ENCODE peak calls at places on chromosomes 2 and 18, in ten cellular contexts. N, F, U, D, Y, W, Z, B, H and C are unnamed samples.

GRCh38 chr18:74546751-74547530 is 12.6 kb downstream of the CNDP1 start:
- DNase-seq in N (no peak), F (no peak), U (peak), D (no peak), Y (no peak), W (no peak), Z (no peak), B (peak), H (no peak), C (no peak)

GRCh38 chr2:225177098-225177497 is 134.8 kb upstream of the DOCK10 start:
- DNase-seq in N (no peak), F (no peak), U (peak), D (no peak), Y (no peak), W (no peak), Z (no peak), B (peak), H (no peak), C (peak)

GRCh38 chr2:238821391-238821790 is 26.5 kb upstream of the TWIST2 start:
- DNase-seq in N (no peak), F (no peak), U (peak), D (no peak), Y (no peak), W (no peak), Z (no peak), B (peak), H (no peak), C (no peak)

GRCh38 chr2:63862802-63863201 is 21.1 kb downstream of the UGP2 start:
- DNase-seq in N (no peak), F (no peak), U (no peak), D (no peak), Y (no peak), W (no peak), Z (no peak), B (peak), H (no peak), C (no peak)

GRCh38 chr18:79018911-79019310 is 39.3 kb downstream of the SALL3 start:
- DNase-seq in N (no peak), F (no peak), U (no peak), D (no peak), Y (no peak), W (no peak), Z (no peak), B (no peak), H (no peak), C (no peak)

GRCh38 chr18:48623468-48624220 is 84.8 kb downstream of the CTIF start:
- DNase-seq in N (no peak), F (no peak), U (peak), D (no peak), Y (no peak), W (no peak), Z (no peak), B (peak), H (no peak), C (no peak)

GRCh38 chr2:133331437-133331836 is 236.8 kb downstream of the NCKAP5 start:
- DNase-seq in N (no peak), F (no peak), U (no peak), D (no peak), Y (no peak), W (no peak), Z (no peak), B (no peak), H (no peak), C (no peak)

GRCh38 chr2:196336715-196337617 is 165.6 kb upstream of the STK17B start:
- DNase-seq in N (peak), F (no peak), U (peak), D (no peak), Y (no peak), W (no peak), Z (peak), B (peak), H (no peak), C (peak)

GRCh38 chr2:47069628-47070154 is 85.4 kb downstream of the STPG4 start:
- DNase-seq in N (no peak), F (peak), U (peak), D (no peak), Y (peak), W (no peak), Z (no peak), B (peak), H (peak), C (no peak)

GRCh38 chr2:8488001-8488738 is 193.7 kb upstream of the ID2 start:
- DNase-seq in N (peak), F (no peak), U (no peak), D (peak), Y (no peak), W (no peak), Z (peak), B (no peak), H (no peak), C (no peak)

GRCh38 chr18:11037841-11038240 is 111.5 kb downstream of the PIEZO2 start:
- DNase-seq in N (no peak), F (no peak), U (no peak), D (no peak), Y (no peak), W (no peak), Z (no peak), B (no peak), H (no peak), C (no peak)

GRCh38 chr2:127913808-127914457 is 28.2 kb upstream of the AMMECR1L start:
- DNase-seq in N (no peak), F (no peak), U (no peak), D (no peak), Y (no peak), W (no peak), Z (no peak), B (no peak), H (no peak), C (no peak)

GRCh38 chr2:47771211-47771610 is 11.7 kb upstream of the MSH6 start:
- DNase-seq in N (no peak), F (no peak), U (peak), D (no peak), Y (no peak), W (no peak), Z (no peak), B (peak), H (no peak), C (peak)

GRCh38 chr2:225670111-225670974 is 270.8 kb downstream of the NYAP2 start:
- DNase-seq in N (no peak), F (no peak), U (peak), D (no peak), Y (no peak), W (no peak), Z (no peak), B (peak), H (no peak), C (peak)

GRCh38 chr2:190443778-190444481 is 35.8 kb downstream of the MFSD6 start:
- DNase-seq in N (no peak), F (no peak), U (peak), D (no peak), Y (no peak), W (no peak), Z (no peak), B (peak), H (no peak), C (no peak)